ENCODE peak calls at places on chromosomes 5 and 9, in eight cellular contexts. R, Q, F, L, O, H, Z and T are unnamed samples.

GRCh38 chr9:127122176-127123151 is at the start of gene ANGPTL2:
- DNase-seq in R (peak; percentile 94), Q (peak; percentile 98), F (no peak), L (peak; percentile 94), O (no peak), H (peak; percentile 66), Z (peak; percentile 84), T (no peak)

GRCh38 chr9:91289244-91289643 is 72.5 kb downstream of the AUH start:
- DNase-seq in R (no peak), Q (no peak), F (no peak), L (no peak), O (no peak), H (no peak), Z (no peak), T (no peak)

GRCh38 chr9:35616681-35617459 is 1.3 kb downstream of the CD72 start:
- DNase-seq in R (peak; percentile 47), Q (no peak), F (no peak), L (peak; percentile 82), O (peak; percentile 54), H (peak; percentile 13), Z (peak; percentile 81), T (peak; percentile 52)

GRCh38 chr5:17305964-17306725 is 88.7 kb downstream of the BASP1 start:
- DNase-seq in R (peak; percentile 98), Q (no peak), F (no peak), L (peak; percentile 64), O (no peak), H (no peak), Z (peak; percentile 32), T (no peak)

GRCh38 chr5:61342066-61342465 is 10.0 kb downstream of the ZSWIM6 start:
- DNase-seq in R (peak; percentile 64), Q (no peak), F (no peak), L (no peak), O (no peak), H (no peak), Z (no peak), T (no peak)

GRCh38 chr9:15221746-15222145 is 85.3 kb downstream of the TTC39B start:
- DNase-seq in R (peak; percentile 14), Q (peak; percentile 59), F (no peak), L (no peak), O (no peak), H (no peak), Z (no peak), T (no peak)

GRCh38 chr9:127187231-127187956 is 65.0 kb upstream of the ANGPTL2 start:
- DNase-seq in R (peak; percentile 99), Q (peak; percentile 96), F (no peak), L (peak; percentile 80), O (no peak), H (no peak), Z (peak; percentile 88), T (no peak)

GRCh38 chr5:124408738-124409453 is 337.5 kb downstream of the ZNF608 start:
- DNase-seq in R (peak; percentile 50), Q (peak; percentile 5), F (no peak), L (no peak), O (no peak), H (no peak), Z (no peak), T (no peak)

GRCh38 chr5:171157775-171158174 is 151.3 kb upstream of the TLX3 start:
- DNase-seq in R (no peak), Q (no peak), F (no peak), L (no peak), O (no peak), H (no peak), Z (no peak), T (no peak)

GRCh38 chr5:27652505-27652904 is 614.1 kb upstream of the CDH9 start:
- DNase-seq in R (no peak), Q (no peak), F (no peak), L (no peak), O (no peak), H (no peak), Z (no peak), T (no peak)

GRCh38 chr5:101686541-101686940 is 609.5 kb downstream of the SLCO4C1 start:
- DNase-seq in R (no peak), Q (no peak), F (no peak), L (no peak), O (no peak), H (no peak), Z (no peak), T (no peak)

GRCh38 chr5:180795771-180796313 is 6.8 kb downstream of the MGAT1 start:
- DNase-seq in R (no peak), Q (no peak), F (no peak), L (no peak), O (no peak), H (no peak), Z (no peak), T (no peak)

GRCh38 chr5:113264061-113264460 is 170.7 kb downstream of the TSSK1B start:
- DNase-seq in R (peak; percentile 85), Q (no peak), F (no peak), L (no peak), O (no peak), H (no peak), Z (no peak), T (no peak)

GRCh38 chr9:134340475-134341186 is 14.4 kb downstream of the RXRA start:
- DNase-seq in R (no peak), Q (no peak), F (no peak), L (no peak), O (no peak), H (no peak), Z (no peak), T (no peak)

GRCh38 chr5:130706696-130707095 is 458.4 kb downstream of the HINT1 start:
- DNase-seq in R (no peak), Q (no peak), F (no peak), L (no peak), O (no peak), H (no peak), Z (no peak), T (no peak)

GRCh38 chr9:121692606-121693505 is 41.4 kb downstream of the DAB2IP start:
- DNase-seq in R (peak; percentile 26), Q (no peak), F (no peak), L (no peak), O (no peak), H (no peak), Z (peak; percentile 71), T (no peak)

GRCh38 chr5:9239071-9239470 is 306.8 kb downstream of the SEMA5A start:
- DNase-seq in R (peak; percentile 66), Q (no peak), F (no peak), L (no peak), O (no peak), H (no peak), Z (no peak), T (no peak)

GRCh38 chr9:78032599-78033457 is 1.2 kb upstream of the GNAQ start:
- DNase-seq in R (no peak), Q (no peak), F (no peak), L (no peak), O (no peak), H (no peak), Z (no peak), T (no peak)

GRCh38 chr9:73426226-73426625 is 274.6 kb downstream of the ANXA1 start:
- DNase-seq in R (no peak), Q (no peak), F (no peak), L (no peak), O (no peak), H (no peak), Z (no peak), T (no peak)

GRCh38 chr5:149392718-149393117 is 13.6 kb upstream of the IL17B start:
- DNase-seq in R (no peak), Q (no peak), F (no peak), L (no peak), O (no peak), H (no peak), Z (no peak), T (no peak)

GRCh38 chr9:136711751-136712689 is at the start of gene DIPK1B:
- DNase-seq in R (no peak), Q (no peak), F (peak; percentile 95), L (no peak), O (no peak), H (peak; percentile 54), Z (no peak), T (no peak)

GRCh38 chr9:21677387-21677786 is 125.0 kb upstream of the MTAP start:
- DNase-seq in R (no peak), Q (no peak), F (no peak), L (no peak), O (no peak), H (no peak), Z (no peak), T (no peak)

GRCh38 chr5:68377733-68378132 is 162.2 kb downstream of the PIK3R1 start:
- DNase-seq in R (no peak), Q (no peak), F (no peak), L (no peak), O (no peak), H (no peak), Z (no peak), T (no peak)

GRCh38 chr9:124320062-124320973 is 62.6 kb downstream of the NEK6 start:
- DNase-seq in R (peak; percentile 74), Q (peak; percentile 23), F (peak; percentile 96), L (peak; percentile 85), O (peak; percentile 15), H (peak; percentile 55), Z (peak; percentile 83), T (no peak)

GRCh38 chr9:118882674-118883073 is 486.6 kb downstream of the BRINP1 start:
- DNase-seq in R (no peak), Q (no peak), F (no peak), L (no peak), O (no peak), H (no peak), Z (no peak), T (no peak)

GRCh38 chr5:133369161-133369783 is 243.1 kb downstream of the FSTL4 start:
- DNase-seq in R (no peak), Q (no peak), F (no peak), L (no peak), O (no peak), H (no peak), Z (no peak), T (no peak)

GRCh38 chr5:66230551-66230950 is 86.5 kb downstream of the SREK1 start:
- DNase-seq in R (no peak), Q (no peak), F (no peak), L (no peak), O (no peak), H (no peak), Z (no peak), T (no peak)

GRCh38 chr9:133122605-133122934 is 1.5 kb upstream of the RALGDS start:
- DNase-seq in R (no peak), Q (no peak), F (no peak), L (no peak), O (no peak), H (no peak), Z (no peak), T (no peak)